ENCODE peak calls at places on chromosomes 16 and 17, in five cellular contexts. One of them, this sample, is unnamed. For H3K27me3, the result is how much of the 10 kb centered on the place peaks cover.

GRCh38 chr17:2137342-2138098 is 82.6 kb downstream of the HIC1 start:
- DNase-seq in CD4-positive, alpha-beta T cell: no peak
- DNase-seq in brain microvascular endothelial cell: peak
- DNase-seq in H9: peak
- DNase-seq in esophagus muscularis mucosa: no peak
- DNase-seq in this sample: peak

GRCh38 chr16:55965099-55965498 is 89.9 kb upstream of the CES5A start:
- DNase-seq in CD4-positive, alpha-beta T cell: no peak
- DNase-seq in brain microvascular endothelial cell: no peak
- DNase-seq in H9: no peak
- DNase-seq in esophagus muscularis mucosa: no peak
- DNase-seq in this sample: no peak

GRCh38 chr16:68070249-68070725 is 14.9 kb upstream of the NFATC3 start:
- DNase-seq in CD4-positive, alpha-beta T cell: no peak
- DNase-seq in brain microvascular endothelial cell: no peak
- DNase-seq in H9: no peak
- DNase-seq in esophagus muscularis mucosa: no peak
- DNase-seq in this sample: no peak

GRCh38 chr16:49833796-49834195 is 22.1 kb downstream of the ZNF423 start:
- DNase-seq in CD4-positive, alpha-beta T cell: no peak
- DNase-seq in brain microvascular endothelial cell: no peak
- DNase-seq in H9: no peak
- DNase-seq in esophagus muscularis mucosa: no peak
- DNase-seq in this sample: no peak

GRCh38 chr16:12542818-12543699 is 260.6 kb downstream of the CPPED1 start:
- DNase-seq in CD4-positive, alpha-beta T cell: no peak
- DNase-seq in brain microvascular endothelial cell: no peak
- DNase-seq in H9: no peak
- DNase-seq in esophagus muscularis mucosa: no peak
- DNase-seq in this sample: peak

GRCh38 chr17:36503456-36504155 is 17.1 kb downstream of the ZNHIT3 start:
- DNase-seq in CD4-positive, alpha-beta T cell: no peak
- DNase-seq in brain microvascular endothelial cell: no peak
- DNase-seq in H9: no peak
- DNase-seq in esophagus muscularis mucosa: no peak
- DNase-seq in this sample: no peak

GRCh38 chr17:1999557-2000251 is 25.4 kb downstream of the RTN4RL1 start:
- DNase-seq in CD4-positive, alpha-beta T cell: no peak
- DNase-seq in brain microvascular endothelial cell: no peak
- DNase-seq in H9: peak
- DNase-seq in esophagus muscularis mucosa: no peak
- DNase-seq in this sample: no peak

GRCh38 chr17:81037026-81037782 is 2.3 kb downstream of the BAIAP2 start:
- DNase-seq in CD4-positive, alpha-beta T cell: no peak
- DNase-seq in brain microvascular endothelial cell: no peak
- DNase-seq in H9: no peak
- DNase-seq in esophagus muscularis mucosa: no peak
- DNase-seq in this sample: no peak

GRCh38 chr16:52497067-52497816 is 49.7 kb downstream of the TOX3 start:
- DNase-seq in CD4-positive, alpha-beta T cell: no peak
- DNase-seq in brain microvascular endothelial cell: no peak
- DNase-seq in H9: no peak
- DNase-seq in esophagus muscularis mucosa: no peak
- DNase-seq in this sample: no peak

GRCh38 chr16:54856871-54857270 is 73.8 kb upstream of the IRX5 start:
- DNase-seq in CD4-positive, alpha-beta T cell: no peak
- DNase-seq in brain microvascular endothelial cell: no peak
- DNase-seq in H9: no peak
- DNase-seq in esophagus muscularis mucosa: no peak
- DNase-seq in this sample: no peak

GRCh38 chr17:64950871-64951270 is 31.6 kb upstream of the LRRC37A3 start:
- DNase-seq in CD4-positive, alpha-beta T cell: no peak
- DNase-seq in brain microvascular endothelial cell: peak
- DNase-seq in H9: no peak
- DNase-seq in esophagus muscularis mucosa: no peak
- DNase-seq in this sample: no peak

GRCh38 chr17:48036693-48037035 is 933 bp downstream of the COPZ2 start:
- DNase-seq in CD4-positive, alpha-beta T cell: no peak
- DNase-seq in brain microvascular endothelial cell: no peak
- DNase-seq in H9: no peak
- DNase-seq in esophagus muscularis mucosa: no peak
- DNase-seq in this sample: no peak

GRCh38 chr17:17227608-17228520 is 9.1 kb downstream of the FLCN start:
- DNase-seq in CD4-positive, alpha-beta T cell: no peak
- DNase-seq in brain microvascular endothelial cell: no peak
- DNase-seq in H9: no peak
- DNase-seq in esophagus muscularis mucosa: no peak
- DNase-seq in this sample: no peak

GRCh38 chr16:69727916-69728270 is 1.5 kb upstream of the NQO1 start:
- DNase-seq in CD4-positive, alpha-beta T cell: no peak
- DNase-seq in brain microvascular endothelial cell: no peak
- DNase-seq in H9: no peak
- DNase-seq in esophagus muscularis mucosa: no peak
- DNase-seq in this sample: no peak

GRCh38 chr17:49670641-49671040 is 7.3 kb downstream of the SPOP start:
- DNase-seq in CD4-positive, alpha-beta T cell: no peak
- DNase-seq in brain microvascular endothelial cell: no peak
- DNase-seq in H9: no peak
- DNase-seq in esophagus muscularis mucosa: no peak
- DNase-seq in this sample: no peak

GRCh38 chr17:65519471-65519870 is 42.0 kb downstream of the AXIN2 start:
- DNase-seq in CD4-positive, alpha-beta T cell: no peak
- DNase-seq in brain microvascular endothelial cell: no peak
- DNase-seq in H9: no peak
- DNase-seq in esophagus muscularis mucosa: no peak
- DNase-seq in this sample: no peak

GRCh38 chr16:50279142-50279865 is 13.0 kb downstream of the ADCY7 start:
- DNase-seq in CD4-positive, alpha-beta T cell: no peak
- DNase-seq in brain microvascular endothelial cell: no peak
- DNase-seq in H9: no peak
- DNase-seq in esophagus muscularis mucosa: no peak
- DNase-seq in this sample: peak

GRCh38 chr17:17808706-17809432 is 27.9 kb downstream of the SREBF1 start:
- DNase-seq in CD4-positive, alpha-beta T cell: no peak
- DNase-seq in brain microvascular endothelial cell: no peak
- DNase-seq in H9: no peak
- DNase-seq in esophagus muscularis mucosa: no peak
- DNase-seq in this sample: peak

GRCh38 chr17:41711669-41712400 is at the start of gene GAST:
- DNase-seq in CD4-positive, alpha-beta T cell: no peak
- DNase-seq in brain microvascular endothelial cell: no peak
- DNase-seq in H9: no peak
- DNase-seq in esophagus muscularis mucosa: no peak
- DNase-seq in this sample: no peak

GRCh38 chr16:85785927-85786326 is 13.4 kb downstream of the EMC8 start:
- DNase-seq in CD4-positive, alpha-beta T cell: no peak
- DNase-seq in brain microvascular endothelial cell: no peak
- DNase-seq in H9: no peak
- DNase-seq in esophagus muscularis mucosa: no peak
- DNase-seq in this sample: no peak

GRCh38 chr17:4708436-4708835 is 2.0 kb upstream of the ARRB2 start:
- DNase-seq in CD4-positive, alpha-beta T cell: peak
- DNase-seq in brain microvascular endothelial cell: no peak
- DNase-seq in H9: peak
- DNase-seq in esophagus muscularis mucosa: no peak
- DNase-seq in this sample: no peak

GRCh38 chr16:4338712-4339299 is 12.3 kb downstream of the PAM16 start:
- DNase-seq in CD4-positive, alpha-beta T cell: no peak
- DNase-seq in brain microvascular endothelial cell: no peak
- DNase-seq in H9: no peak
- DNase-seq in esophagus muscularis mucosa: no peak
- DNase-seq in this sample: no peak

GRCh38 chr16:64951681-64952080 is 170.2 kb downstream of the CDH11 start:
- DNase-seq in CD4-positive, alpha-beta T cell: no peak
- DNase-seq in brain microvascular endothelial cell: no peak
- DNase-seq in H9: no peak
- DNase-seq in esophagus muscularis mucosa: no peak
- DNase-seq in this sample: no peak

DNA sequence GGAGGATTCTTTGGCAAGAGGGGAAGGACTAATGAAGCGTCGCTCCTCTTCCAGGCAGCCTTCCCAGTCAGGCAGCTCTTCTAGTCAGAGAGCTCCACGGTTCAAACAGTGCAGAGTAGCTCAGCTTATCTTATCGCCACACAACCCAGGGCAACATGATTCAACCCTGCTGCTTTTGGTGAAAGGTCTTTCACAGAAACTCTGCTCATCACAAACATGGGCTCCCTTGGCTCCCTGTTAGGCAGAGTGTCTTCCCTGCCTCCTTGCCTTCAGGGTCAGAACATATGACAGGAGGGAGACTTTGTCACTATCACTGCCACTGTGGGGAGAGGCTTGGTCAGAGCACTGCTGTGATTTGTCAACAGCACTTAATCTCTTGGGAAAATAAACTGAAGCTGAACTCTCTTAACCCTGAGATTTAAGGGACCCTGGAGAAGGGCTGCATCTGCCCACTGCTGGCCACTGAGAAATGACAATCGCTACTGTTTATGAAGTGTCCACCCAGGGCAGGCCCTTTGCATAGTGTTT is 6.9 kb upstream of the SLC13A2 start:
- DNase-seq in CD4-positive, alpha-beta T cell: no peak
- DNase-seq in brain microvascular endothelial cell: peak
- DNase-seq in H9: no peak
- DNase-seq in esophagus muscularis mucosa: no peak
- DNase-seq in this sample: no peak
- H3K27me3 ChIP-seq in CD4-positive, alpha-beta T cell: under half
- H3K27me3 ChIP-seq in brain microvascular endothelial cell: under half
- H3K27me3 ChIP-seq in H9: under half
- H3K27me3 ChIP-seq in esophagus muscularis mucosa: under half
- H3K27me3 ChIP-seq in this sample: under half

GRCh38 chr16:82340531-82340930 is 170.5 kb upstream of the MPHOSPH6 start:
- DNase-seq in CD4-positive, alpha-beta T cell: no peak
- DNase-seq in brain microvascular endothelial cell: no peak
- DNase-seq in H9: no peak
- DNase-seq in esophagus muscularis mucosa: no peak
- DNase-seq in this sample: no peak

GRCh38 chr16:82341146-82341669 is 171.2 kb upstream of the MPHOSPH6 start:
- DNase-seq in CD4-positive, alpha-beta T cell: no peak
- DNase-seq in brain microvascular endothelial cell: no peak
- DNase-seq in H9: no peak
- DNase-seq in esophagus muscularis mucosa: no peak
- DNase-seq in this sample: no peak

GRCh38 chr16:82345318-82345717 is 175.3 kb upstream of the MPHOSPH6 start:
- DNase-seq in CD4-positive, alpha-beta T cell: no peak
- DNase-seq in brain microvascular endothelial cell: no peak
- DNase-seq in H9: no peak
- DNase-seq in esophagus muscularis mucosa: peak
- DNase-seq in this sample: no peak

GRCh38 chr16:82344157-82344556 is 174.1 kb upstream of the MPHOSPH6 start:
- DNase-seq in CD4-positive, alpha-beta T cell: no peak
- DNase-seq in brain microvascular endothelial cell: no peak
- DNase-seq in H9: peak
- DNase-seq in esophagus muscularis mucosa: peak
- DNase-seq in this sample: no peak
- TF ChIP-seq CTCF in CD4-positive, alpha-beta T cell: no peak
- TF ChIP-seq CTCF in brain microvascular endothelial cell: peak
- TF ChIP-seq CTCF in H9: peak
- TF ChIP-seq CTCF in esophagus muscularis mucosa: peak
- TF ChIP-seq CTCF in this sample: peak

DNA sequence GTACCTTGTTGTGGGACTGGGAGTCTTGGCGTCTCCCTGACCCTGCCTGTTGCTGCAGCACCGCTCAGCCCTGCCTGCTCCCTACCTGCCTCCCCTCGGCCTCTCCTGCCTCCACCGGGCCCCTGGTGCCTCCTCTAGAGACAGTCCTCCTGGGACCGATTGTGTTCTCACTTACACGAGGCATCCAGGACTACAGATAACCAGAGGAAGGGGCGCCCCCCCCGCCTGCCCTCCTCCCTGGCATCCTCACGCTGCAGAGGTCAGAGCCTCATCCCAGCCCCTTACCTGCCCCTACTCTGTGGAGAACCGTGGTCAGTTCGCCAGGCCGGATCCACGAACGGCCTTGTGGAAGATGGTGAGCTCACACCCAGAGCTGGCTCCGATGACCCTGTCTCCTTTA is 24.8 kb downstream of the MAPT start:
- DNase-seq in CD4-positive, alpha-beta T cell: no peak
- DNase-seq in brain microvascular endothelial cell: no peak
- DNase-seq in H9: no peak
- DNase-seq in esophagus muscularis mucosa: no peak
- DNase-seq in this sample: no peak
- H3K27me3 ChIP-seq in CD4-positive, alpha-beta T cell: under half
- H3K27me3 ChIP-seq in brain microvascular endothelial cell: under half
- H3K27me3 ChIP-seq in H9: under half
- H3K27me3 ChIP-seq in esophagus muscularis mucosa: under half
- H3K27me3 ChIP-seq in this sample: under half

GRCh38 chr16:8355714-8356113 is 234.6 kb downstream of the TMEM114 start:
- DNase-seq in CD4-positive, alpha-beta T cell: no peak
- DNase-seq in brain microvascular endothelial cell: no peak
- DNase-seq in H9: no peak
- DNase-seq in esophagus muscularis mucosa: no peak
- DNase-seq in this sample: no peak
- TF ChIP-seq CTCF in CD4-positive, alpha-beta T cell: no peak
- TF ChIP-seq CTCF in brain microvascular endothelial cell: no peak
- TF ChIP-seq CTCF in H9: peak
- TF ChIP-seq CTCF in esophagus muscularis mucosa: no peak
- TF ChIP-seq CTCF in this sample: no peak

GRCh38 chr16:3186946-3187690 is 886 bp upstream of the OR1F1 start:
- DNase-seq in CD4-positive, alpha-beta T cell: no peak
- DNase-seq in brain microvascular endothelial cell: no peak
- DNase-seq in H9: no peak
- DNase-seq in esophagus muscularis mucosa: no peak
- DNase-seq in this sample: no peak
- H3K27me3 ChIP-seq in CD4-positive, alpha-beta T cell: half or more
- H3K27me3 ChIP-seq in brain microvascular endothelial cell: under half
- H3K27me3 ChIP-seq in H9: under half
- H3K27me3 ChIP-seq in esophagus muscularis mucosa: under half
- H3K27me3 ChIP-seq in this sample: under half